ENCODE peak calls at places on chromosomes 1 and 21, in four cellular contexts. One of them, this sample, is unnamed.

GRCh38 chr1:37776946-37777516 is 12.1 kb upstream of the EPHA10 start:
- DNase-seq in OCI-LY7: no peak
- DNase-seq in stimulated activated CD4-positive, alpha-beta T cell treated with anti-CD3 and anti-CD28 coated beads, Interleukin-2, amount 100 ng/mL, for 48 hours: no peak
- DNase-seq in RWPE1: no peak
- DNase-seq in this sample: no peak

GRCh38 chr1:91684599-91685196 is 184.0 kb downstream of the CDC7 start:
- DNase-seq in OCI-LY7: peak; percentile 1
- DNase-seq in stimulated activated CD4-positive, alpha-beta T cell treated with anti-CD3 and anti-CD28 coated beads, Interleukin-2, amount 100 ng/mL, for 48 hours: no peak
- DNase-seq in RWPE1: no peak
- DNase-seq in this sample: no peak

GRCh38 chr1:97145321-97145956 is 423.9 kb downstream of the PTBP2 start:
- DNase-seq in stimulated activated CD4-positive, alpha-beta T cell treated with anti-CD3 and anti-CD28 coated beads, Interleukin-2, amount 100 ng/mL, for 48 hours: no peak
- DNase-seq in OCI-LY7: no peak
- DNase-seq in RWPE1: no peak
- DNase-seq in this sample: no peak

GRCh38 chr21:36487641-36488307 is 7.9 kb upstream of the CLDN14 start:
- DNase-seq in OCI-LY7: peak; percentile 14
- DNase-seq in RWPE1: peak; percentile 38
- DNase-seq in stimulated activated CD4-positive, alpha-beta T cell treated with anti-CD3 and anti-CD28 coated beads, Interleukin-2, amount 100 ng/mL, for 48 hours: no peak
- DNase-seq in this sample: no peak

GRCh38 chr21:46189213-46189958 is 5.1 kb upstream of the SPATC1L start:
- DNase-seq in OCI-LY7: no peak
- DNase-seq in stimulated activated CD4-positive, alpha-beta T cell treated with anti-CD3 and anti-CD28 coated beads, Interleukin-2, amount 100 ng/mL, for 48 hours: no peak
- DNase-seq in RWPE1: no peak
- DNase-seq in this sample: no peak

GRCh38 chr1:1058921-1059493 is 15.1 kb downstream of the RNF223 start:
- DNase-seq in stimulated activated CD4-positive, alpha-beta T cell treated with anti-CD3 and anti-CD28 coated beads, Interleukin-2, amount 100 ng/mL, for 48 hours: peak; percentile 49
- DNase-seq in OCI-LY7: no peak
- DNase-seq in RWPE1: no peak
- DNase-seq in this sample: no peak

GRCh38 chr1:67361646-67362045 is 54.0 kb downstream of the IL12RB2 start:
- DNase-seq in stimulated activated CD4-positive, alpha-beta T cell treated with anti-CD3 and anti-CD28 coated beads, Interleukin-2, amount 100 ng/mL, for 48 hours: no peak
- DNase-seq in OCI-LY7: no peak
- DNase-seq in RWPE1: no peak
- DNase-seq in this sample: no peak

GRCh38 chr21:45469273-45470086 is 64.5 kb downstream of the COL18A1 start:
- DNase-seq in RWPE1: no peak
- DNase-seq in stimulated activated CD4-positive, alpha-beta T cell treated with anti-CD3 and anti-CD28 coated beads, Interleukin-2, amount 100 ng/mL, for 48 hours: no peak
- DNase-seq in OCI-LY7: no peak
- DNase-seq in this sample: peak; percentile 57

GRCh38 chr1:34757386-34757785 is 2.2 kb upstream of the GJB4 start:
- DNase-seq in RWPE1: no peak
- DNase-seq in stimulated activated CD4-positive, alpha-beta T cell treated with anti-CD3 and anti-CD28 coated beads, Interleukin-2, amount 100 ng/mL, for 48 hours: no peak
- DNase-seq in OCI-LY7: no peak
- DNase-seq in this sample: no peak

GRCh38 chr1:13813398-13814012 is 113.5 kb downstream of the PRDM2 start:
- DNase-seq in OCI-LY7: peak; percentile 71
- DNase-seq in RWPE1: no peak
- DNase-seq in stimulated activated CD4-positive, alpha-beta T cell treated with anti-CD3 and anti-CD28 coated beads, Interleukin-2, amount 100 ng/mL, for 48 hours: peak; percentile 67
- DNase-seq in this sample: peak; percentile 37

GRCh38 chr1:119632836-119633235 is 15.2 kb downstream of the ZNF697 start:
- DNase-seq in OCI-LY7: no peak
- DNase-seq in stimulated activated CD4-positive, alpha-beta T cell treated with anti-CD3 and anti-CD28 coated beads, Interleukin-2, amount 100 ng/mL, for 48 hours: no peak
- DNase-seq in RWPE1: no peak
- DNase-seq in this sample: no peak

GRCh38 chr1:8121261-8122159 is 95.4 kb upstream of the ERRFI1 start:
- DNase-seq in OCI-LY7: no peak
- DNase-seq in stimulated activated CD4-positive, alpha-beta T cell treated with anti-CD3 and anti-CD28 coated beads, Interleukin-2, amount 100 ng/mL, for 48 hours: no peak
- DNase-seq in RWPE1: peak; percentile 31
- DNase-seq in this sample: no peak

GRCh38 chr1:89472886-89473285 is 51.7 kb upstream of the LRRC8B start:
- DNase-seq in RWPE1: no peak
- DNase-seq in OCI-LY7: no peak
- DNase-seq in stimulated activated CD4-positive, alpha-beta T cell treated with anti-CD3 and anti-CD28 coated beads, Interleukin-2, amount 100 ng/mL, for 48 hours: no peak
- DNase-seq in this sample: no peak

GRCh38 chr1:115168026-115168425 is 78.7 kb upstream of the TSPAN2 start:
- DNase-seq in stimulated activated CD4-positive, alpha-beta T cell treated with anti-CD3 and anti-CD28 coated beads, Interleukin-2, amount 100 ng/mL, for 48 hours: no peak
- DNase-seq in OCI-LY7: no peak
- DNase-seq in RWPE1: peak; percentile 63
- DNase-seq in this sample: no peak

GRCh38 chr21:45934570-45934969 is 47.0 kb upstream of the COL6A1 start:
- DNase-seq in OCI-LY7: no peak
- DNase-seq in RWPE1: no peak
- DNase-seq in stimulated activated CD4-positive, alpha-beta T cell treated with anti-CD3 and anti-CD28 coated beads, Interleukin-2, amount 100 ng/mL, for 48 hours: no peak
- DNase-seq in this sample: no peak

GRCh38 chr1:55718758-55719671 is 503.9 kb upstream of the USP24 start:
- DNase-seq in OCI-LY7: no peak
- DNase-seq in stimulated activated CD4-positive, alpha-beta T cell treated with anti-CD3 and anti-CD28 coated beads, Interleukin-2, amount 100 ng/mL, for 48 hours: no peak
- DNase-seq in RWPE1: peak; percentile 79
- DNase-seq in this sample: no peak

GRCh38 chr1:93022580-93022979 is 56.5 kb upstream of the MTF2 start:
- DNase-seq in RWPE1: no peak
- DNase-seq in OCI-LY7: no peak
- DNase-seq in stimulated activated CD4-positive, alpha-beta T cell treated with anti-CD3 and anti-CD28 coated beads, Interleukin-2, amount 100 ng/mL, for 48 hours: no peak
- DNase-seq in this sample: no peak

GRCh38 chr21:41562101-41563000 is 54.4 kb upstream of the TMPRSS2 start:
- DNase-seq in RWPE1: no peak
- DNase-seq in stimulated activated CD4-positive, alpha-beta T cell treated with anti-CD3 and anti-CD28 coated beads, Interleukin-2, amount 100 ng/mL, for 48 hours: no peak
- DNase-seq in OCI-LY7: no peak
- DNase-seq in this sample: no peak

GRCh38 chr1:193448682-193449461 is 262.5 kb upstream of the B3GALT2 start:
- DNase-seq in OCI-LY7: peak; percentile 84
- DNase-seq in stimulated activated CD4-positive, alpha-beta T cell treated with anti-CD3 and anti-CD28 coated beads, Interleukin-2, amount 100 ng/mL, for 48 hours: no peak
- DNase-seq in RWPE1: no peak
- DNase-seq in this sample: no peak

GRCh38 chr1:214709241-214709640 is 106.2 kb downstream of the CENPF start:
- DNase-seq in OCI-LY7: no peak
- DNase-seq in RWPE1: no peak
- DNase-seq in stimulated activated CD4-positive, alpha-beta T cell treated with anti-CD3 and anti-CD28 coated beads, Interleukin-2, amount 100 ng/mL, for 48 hours: no peak
- DNase-seq in this sample: no peak

GRCh38 chr1:25107643-25108010 is 124.7 kb downstream of the SYF2 start:
- DNase-seq in OCI-LY7: no peak
- DNase-seq in RWPE1: no peak
- DNase-seq in stimulated activated CD4-positive, alpha-beta T cell treated with anti-CD3 and anti-CD28 coated beads, Interleukin-2, amount 100 ng/mL, for 48 hours: no peak
- DNase-seq in this sample: no peak

GRCh38 chr1:1091344-1092148 is 17.4 kb upstream of the RNF223 start:
- DNase-seq in stimulated activated CD4-positive, alpha-beta T cell treated with anti-CD3 and anti-CD28 coated beads, Interleukin-2, amount 100 ng/mL, for 48 hours: no peak
- DNase-seq in OCI-LY7: no peak
- DNase-seq in RWPE1: peak; percentile 27
- DNase-seq in this sample: no peak

This sample was measured in progenitor cell of endocrine pancreas.